ENCODE peak calls at places on chromosomes 4 and X, in four cellular contexts. X is GM12878, C is K562, Y is HepG2. Z is an unnamed sample.

GRCh38 chr4:167232805-167233522 is 1.3 kb downstream of the SPOCK3 start:
- DNase-seq in X (no peak), C (no peak), Y (no peak), Z (peak)

GRCh38 chrX:119573840-119574393 is 446 bp upstream of the UBE2A start:
- DNase-seq in X (no peak), C (peak), Y (peak), Z (peak)

GRCh38 chrX:19991350-19991718 is 473 bp upstream of the BCLAF3 start:
- DNase-seq in X (no peak), C (no peak), Y (no peak), Z (no peak)

GRCh38 chrX:150848914-150849365 is 49.5 kb downstream of the CD99L2 start:
- DNase-seq in X (no peak), C (no peak), Y (peak), Z (no peak)

GRCh38 chr4:73653695-73654106 is 33.5 kb upstream of the RASSF6 start:
- DNase-seq in X (peak), C (peak), Y (peak), Z (peak)

GRCh38 chrX:16882188-16882587 is 12.0 kb upstream of the RBBP7 start:
- DNase-seq in X (no peak), C (no peak), Y (no peak), Z (no peak)

GRCh38 chr4:5887011-5887360 is 5.9 kb downstream of the CRMP1 start:
- DNase-seq in X (no peak), C (no peak), Y (no peak), Z (no peak)

GRCh38 chrX:57821703-57822375 is 88.4 kb downstream of the ZXDA start:
- DNase-seq in X (peak), C (peak), Y (peak), Z (peak)

GRCh38 chrX:3550160-3550765 is 163.2 kb downstream of the PRKX start:
- DNase-seq in X (no peak), C (peak), Y (no peak), Z (peak)

GRCh38 chrX:30748337-30748960 is 95.2 kb downstream of the GK start:
- DNase-seq in X (no peak), C (peak), Y (peak), Z (no peak)

GRCh38 chrX:104679175-104679574 is 113.2 kb downstream of the IL1RAPL2 start:
- DNase-seq in X (no peak), C (no peak), Y (no peak), Z (no peak)

GRCh38 chr4:153447175-153447887 is 18.8 kb upstream of the TMEM131L start:
- DNase-seq in X (no peak), C (no peak), Y (no peak), Z (peak)

GRCh38 chrX:123184199-123184857 is at the start of gene GRIA3:
- DNase-seq in X (no peak), C (no peak), Y (no peak), Z (no peak)

GRCh38 chrX:111244238-111244750 is 26.0 kb downstream of the CAPN6 start:
- DNase-seq in X (no peak), C (no peak), Y (peak), Z (peak)

GRCh38 chr4:2795558-2796260 is 2.8 kb downstream of the SH3BP2 start:
- DNase-seq in X (no peak), C (no peak), Y (no peak), Z (no peak)

GRCh38 chr4:52861879-52862604 is at the start of gene RASL11B:
- DNase-seq in X (peak), C (peak), Y (peak), Z (peak)

GRCh38 chr4:67571975-67572374 is 13.4 kb downstream of the STAP1 start:
- DNase-seq in X (no peak), C (no peak), Y (no peak), Z (no peak)

GRCh38 chr4:184477201-184477999 is 3.0 kb upstream of the IRF2 start:
- DNase-seq in X (no peak), C (no peak), Y (peak), Z (no peak)

GRCh38 chrX:86436116-86436515 is 287.9 kb downstream of the DACH2 start:
- DNase-seq in X (no peak), C (no peak), Y (no peak), Z (no peak)

GRCh38 chrX:136220535-136220934 is 30.7 kb downstream of the MAP7D3 start:
- DNase-seq in X (no peak), C (no peak), Y (no peak), Z (no peak)

GRCh38 chr4:114519368-114519767 is 79.2 kb upstream of the UGT8 start:
- DNase-seq in X (no peak), C (no peak), Y (no peak), Z (no peak)

GRCh38 chrX:123422875-123423274 is 238.8 kb downstream of the GRIA3 start:
- DNase-seq in X (no peak), C (peak), Y (peak), Z (peak)

GRCh38 chrX:71210829-71211228 is 12.2 kb upstream of the GJB1 start:
- DNase-seq in X (no peak), C (no peak), Y (no peak), Z (no peak)

GRCh38 chrX:100368167-100368566 is 41.9 kb downstream of the PCDH19 start:
- DNase-seq in X (no peak), C (no peak), Y (peak), Z (peak)

GRCh38 chr4:40980318-40980883 is 230.6 kb downstream of the NSUN7 start:
- DNase-seq in X (no peak), C (no peak), Y (peak), Z (peak)

GRCh38 chrX:30713061-30713525 is 59.9 kb downstream of the GK start:
- DNase-seq in X (peak), C (no peak), Y (peak), Z (peak)

GRCh38 chrX:128020701-128021100 is 31.5 kb downstream of the ACTRT1 start:
- DNase-seq in X (no peak), C (no peak), Y (peak), Z (no peak)

GRCh38 chr4:128856246-128856645 is 46.7 kb downstream of the JADE1 start:
- DNase-seq in X (no peak), C (no peak), Y (no peak), Z (no peak)

GRCh38 chrX:110440016-110440805 is 81.6 kb downstream of the RTL9 start:
- DNase-seq in X (no peak), C (no peak), Y (no peak), Z (no peak)

GRCh38 chr4:14810121-14810520 is 192.2 kb upstream of the CPEB2 start:
- DNase-seq in X (no peak), C (no peak), Y (no peak), Z (no peak)

GRCh38 chrX:133754657-133755056 is 230.7 kb downstream of the GPC3 start:
- DNase-seq in X (no peak), C (no peak), Y (no peak), Z (no peak)

GRCh38 chrX:68072016-68072415 is 361.3 kb downstream of the OPHN1 start:
- DNase-seq in X (no peak), C (no peak), Y (no peak), Z (no peak)

GRCh38 chrX:27840881-27841280 is 33.1 kb downstream of the MAGEB10 start:
- DNase-seq in X (no peak), C (no peak), Y (no peak), Z (no peak)

GRCh38 chr4:151267822-151268535 is 9.0 kb upstream of the PRSS48 start:
- DNase-seq in X (no peak), C (no peak), Y (peak), Z (no peak)

DNA sequence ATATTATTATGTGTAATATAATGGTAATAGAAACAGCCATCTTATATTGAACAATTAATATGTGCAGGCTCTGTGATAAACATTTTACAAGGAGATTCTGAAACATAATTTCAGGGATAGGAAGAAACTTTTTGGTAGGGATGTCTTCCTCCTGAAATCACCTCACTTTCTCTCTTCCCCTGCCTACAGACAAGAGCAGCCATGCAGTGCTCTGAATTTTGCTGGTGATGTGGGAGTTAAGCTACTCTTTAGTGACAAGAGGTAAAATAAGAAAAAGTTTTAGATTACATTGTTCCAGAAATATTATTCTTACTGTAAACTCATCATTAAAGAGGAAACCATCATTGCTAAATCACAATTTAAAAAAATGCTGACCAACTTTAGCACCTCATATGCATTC is 36.1 kb downstream of the LARP7 start:
- DNase-seq in X (no peak), C (no peak), Y (no peak), Z (no peak)
- TF ChIP-seq FOXK2 in X (no peak), C (no peak), Y (no peak), Z (no peak)

GRCh38 chr4:16667464-16667863 is 231.0 kb downstream of the LDB2 start:
- DNase-seq in X (no peak), C (no peak), Y (no peak), Z (no peak)

GRCh38 chr4:16670726-16671125 is 227.7 kb downstream of the LDB2 start:
- DNase-seq in X (no peak), C (no peak), Y (no peak), Z (no peak)

GRCh38 chr4:16665942-16666586 is 232.4 kb downstream of the LDB2 start:
- DNase-seq in X (no peak), C (no peak), Y (no peak), Z (no peak)

GRCh38 chr4:16674133-16674532 is 224.3 kb downstream of the LDB2 start:
- DNase-seq in X (no peak), C (no peak), Y (no peak), Z (no peak)

GRCh38 chr4:16669036-16669435 is 229.4 kb downstream of the LDB2 start:
- DNase-seq in X (no peak), C (no peak), Y (no peak), Z (no peak)
- TF ChIP-seq FOXK2 in X (no peak), C (no peak), Y (no peak), Z (no peak)

DNA sequence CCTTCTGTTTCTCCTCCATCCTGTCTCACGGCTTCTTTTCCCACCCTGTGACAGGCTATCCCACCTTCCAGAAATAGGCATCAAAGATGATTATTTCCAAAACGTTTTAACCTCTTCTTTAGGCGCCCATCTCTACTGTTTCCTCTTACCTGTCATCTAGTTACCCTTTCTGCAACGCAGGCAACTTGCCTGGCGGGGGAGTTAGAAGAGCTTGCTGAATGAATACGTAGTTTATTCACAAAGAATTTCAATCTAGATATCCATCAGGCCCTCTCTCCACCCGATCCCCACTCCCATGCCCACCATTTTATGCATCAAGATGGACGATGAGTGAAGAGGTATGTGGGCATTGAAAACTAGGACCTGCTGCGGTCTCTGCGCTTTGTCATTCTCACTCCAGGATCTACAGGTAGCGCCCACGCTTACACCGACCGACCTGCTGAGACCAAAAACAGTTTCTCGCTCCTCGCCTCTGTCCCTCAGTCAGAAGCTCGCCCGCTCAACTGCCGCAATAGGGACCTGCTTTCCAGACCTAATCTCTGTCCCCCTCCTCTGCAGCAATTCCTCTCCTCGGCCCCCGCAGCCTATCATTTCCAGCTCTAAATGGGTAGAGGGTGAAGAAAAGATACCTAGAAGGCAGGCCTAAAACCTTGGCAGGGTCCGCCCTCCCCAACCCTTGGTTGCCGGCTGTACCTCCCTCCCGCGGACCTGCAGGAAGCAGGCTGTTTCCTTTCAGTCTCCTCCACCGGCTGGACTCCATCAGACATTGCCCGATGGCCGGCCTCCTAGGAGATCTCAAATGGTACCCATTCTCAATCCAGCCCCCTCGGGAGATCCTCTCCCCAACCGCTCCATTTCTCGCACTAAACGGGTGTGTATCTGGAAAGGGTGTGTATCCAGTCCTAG is 624 bp downstream of the BEX5 start:
- DNase-seq in X (no peak), C (no peak), Y (no peak), Z (peak)
- TF ChIP-seq FOXK2 in X (no peak), C (no peak), Y (no peak), Z (no peak)

GRCh38 chr4:81599646-81600231 is 128.0 kb upstream of the RASGEF1B start:
- DNase-seq in X (no peak), C (no peak), Y (no peak), Z (no peak)
- TF ChIP-seq FOXK2 in X (no peak), C (no peak), Y (no peak), Z (no peak)

GRCh38 chr4:138561906-138562305 is 319.8 kb upstream of the SLC7A11 start:
- DNase-seq in X (no peak), C (no peak), Y (no peak), Z (no peak)
- TF ChIP-seq FOXK2 in X (no peak), C (no peak), Y (no peak), Z (no peak)

GRCh38 chr4:7351014-7351413 is 83.7 kb downstream of the PSAPL1 start:
- DNase-seq in X (no peak), C (no peak), Y (no peak), Z (no peak)
- TF ChIP-seq FOXK2 in X (no peak), C (no peak), Y (no peak), Z (no peak)

GRCh38 chr4:91035276-91035675 is 908.1 kb downstream of the CCSER1 start:
- DNase-seq in X (no peak), C (no peak), Y (no peak), Z (no peak)
- TF ChIP-seq FOXK2 in X (no peak), C (no peak), Y (no peak), Z (no peak)

GRCh38 chr4:183147983-183148382 is 48.9 kb downstream of the WWC2 start:
- DNase-seq in X (no peak), C (no peak), Y (no peak), Z (no peak)

GRCh38 chr4:183149968-183150539 is 51.0 kb downstream of the WWC2 start:
- DNase-seq in X (no peak), C (no peak), Y (no peak), Z (no peak)

GRCh38 chr4:183145773-183146172 is 46.7 kb downstream of the WWC2 start:
- DNase-seq in X (no peak), C (no peak), Y (no peak), Z (no peak)

GRCh38 chr4:183146478-183146877 is 47.4 kb downstream of the WWC2 start:
- DNase-seq in X (no peak), C (no peak), Y (no peak), Z (no peak)

DNA sequence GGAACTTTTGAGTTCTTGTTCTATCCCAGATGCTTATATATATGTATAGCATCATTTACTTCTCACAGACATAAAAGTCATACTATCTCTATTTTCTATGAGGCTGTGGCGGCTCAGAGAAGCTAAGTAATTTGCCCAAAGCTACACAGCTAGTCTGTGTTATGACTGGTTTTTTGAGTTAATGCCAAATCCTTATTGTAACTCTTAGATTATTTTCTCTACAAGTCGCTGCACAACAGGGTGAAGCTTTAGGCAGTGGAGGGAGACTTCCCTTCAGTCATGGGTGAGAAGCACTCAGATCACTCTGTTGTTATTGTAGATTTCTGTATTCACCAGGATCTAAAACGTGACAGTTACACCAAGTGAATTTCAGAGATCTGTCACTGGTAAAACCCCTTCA is 48.1 kb downstream of the WWC2 start:
- DNase-seq in X (no peak), C (no peak), Y (no peak), Z (no peak)
- TF ChIP-seq FOXK2 in X (no peak), C (no peak), Y (no peak), Z (no peak)